ENCODE peak calls at places on chromosomes 11 and 22, in four cellular contexts. One of them, this sample, is unnamed.

GRCh38 chr11:34184505-34185015 is 79.1 kb downstream of the NAT10 start:
- DNase-seq in K562: no peak
- DNase-seq in HepG2: no peak
- DNase-seq in GM12878: no peak
- DNase-seq in this sample: no peak

GRCh38 chr22:23397008-23397617 is 183.0 kb downstream of the IGLL1 start:
- DNase-seq in GM12878: no peak
- DNase-seq in K562: no peak
- DNase-seq in HepG2: no peak
- DNase-seq in this sample: no peak

GRCh38 chr22:42296381-42296853 is 26.0 kb upstream of the TCF20 start:
- DNase-seq in K562: no peak
- DNase-seq in HepG2: no peak
- DNase-seq in GM12878: no peak
- DNase-seq in this sample: no peak

GRCh38 chr11:16603890-16604783 is 134.3 kb upstream of the C11orf58 start:
- DNase-seq in K562: peak; percentile 60
- DNase-seq in HepG2: no peak
- DNase-seq in GM12878: no peak
- DNase-seq in this sample: no peak

GRCh38 chr11:61026121-61027031 is 54.9 kb downstream of the CD6 start:
- DNase-seq in K562: no peak
- DNase-seq in HepG2: no peak
- DNase-seq in GM12878: no peak
- DNase-seq in this sample: no peak

GRCh38 chr11:117979481-117980211 is 6.5 kb upstream of the IL10RA start:
- DNase-seq in GM12878: peak; percentile 82
- DNase-seq in HepG2: no peak
- DNase-seq in K562: no peak
- DNase-seq in this sample: peak; percentile 22

GRCh38 chr11:119756169-119756568 is 27.2 kb upstream of the NECTIN1 start:
- DNase-seq in HepG2: no peak
- DNase-seq in K562: no peak
- DNase-seq in GM12878: no peak
- DNase-seq in this sample: no peak

GRCh38 chr11:123231263-123231662 is 36.2 kb upstream of the CLMP start:
- DNase-seq in K562: no peak
- DNase-seq in GM12878: no peak
- DNase-seq in HepG2: peak; percentile 28
- DNase-seq in this sample: no peak

GRCh38 chr22:21766933-21767462 is 31.4 kb upstream of the YPEL1 start:
- DNase-seq in GM12878: no peak
- DNase-seq in HepG2: no peak
- DNase-seq in K562: no peak
- DNase-seq in this sample: no peak

GRCh38 chr11:123561046-123561781 is 93.2 kb downstream of the SCN3B start:
- DNase-seq in K562: no peak
- DNase-seq in GM12878: no peak
- DNase-seq in HepG2: peak; percentile 7
- DNase-seq in this sample: no peak

GRCh38 chr22:43263645-43264514 is 76.9 kb upstream of the TTLL12 start:
- DNase-seq in GM12878: peak; percentile 85
- DNase-seq in K562: peak; percentile 72
- DNase-seq in HepG2: peak; percentile 64
- DNase-seq in this sample: no peak

GRCh38 chr22:40183029-40183581 is 5.4 kb downstream of the TNRC6B start:
- DNase-seq in HepG2: peak; percentile 68
- DNase-seq in K562: no peak
- DNase-seq in GM12878: no peak
- DNase-seq in this sample: no peak

GRCh38 chr11:61974766-61975631 is 7.6 kb upstream of the FTH1 start:
- DNase-seq in GM12878: no peak
- DNase-seq in K562: no peak
- DNase-seq in HepG2: peak; percentile 81
- DNase-seq in this sample: no peak

GRCh38 chr11:113991170-113991569 is 16.3 kb downstream of the HTR3A start:
- DNase-seq in K562: peak; percentile 50
- DNase-seq in HepG2: peak; percentile 6
- DNase-seq in GM12878: no peak
- DNase-seq in this sample: peak; percentile 85

GRCh38 chr22:19176175-19176630 is 2.3 kb downstream of the SLC25A1 start:
- DNase-seq in HepG2: no peak
- DNase-seq in GM12878: no peak
- DNase-seq in K562: no peak
- DNase-seq in this sample: no peak

GRCh38 chr11:129951201-129951882 is 51.3 kb downstream of the PRDM10 start:
- DNase-seq in K562: no peak
- DNase-seq in HepG2: no peak
- DNase-seq in GM12878: no peak
- DNase-seq in this sample: no peak

GRCh38 chr11:29985248-29985647 is 31.6 kb downstream of the KCNA4 start:
- DNase-seq in HepG2: no peak
- DNase-seq in GM12878: no peak
- DNase-seq in K562: no peak
- DNase-seq in this sample: no peak

GRCh38 chr11:93530468-93530826 is 12.7 kb downstream of the SMCO4 start:
- DNase-seq in GM12878: no peak
- DNase-seq in K562: no peak
- DNase-seq in HepG2: no peak
- DNase-seq in this sample: no peak

GRCh38 chr22:39665229-39665628 is 94.7 kb downstream of the CACNA1I start:
- DNase-seq in K562: no peak
- DNase-seq in HepG2: no peak
- DNase-seq in GM12878: no peak
- DNase-seq in this sample: no peak

GRCh38 chr11:6681949-6682348 is 1.2 kb downstream of the MRPL17 start:
- DNase-seq in HepG2: no peak
- DNase-seq in GM12878: no peak
- DNase-seq in K562: peak; percentile 26
- DNase-seq in this sample: no peak

GRCh38 chr11:109677876-109678275 is 255.9 kb downstream of the C11orf87 start:
- DNase-seq in GM12878: no peak
- DNase-seq in HepG2: no peak
- DNase-seq in K562: no peak
- DNase-seq in this sample: no peak

GRCh38 chr22:26245001-26245400 is 75.7 kb downstream of the SEZ6L start:
- DNase-seq in HepG2: no peak
- DNase-seq in GM12878: no peak
- DNase-seq in K562: no peak
- DNase-seq in this sample: no peak

GRCh38 chr11:65485820-65486219 is 13.0 kb upstream of the MALAT1 start:
- DNase-seq in HepG2: no peak
- DNase-seq in GM12878: no peak
- DNase-seq in K562: no peak
- DNase-seq in this sample: no peak

GRCh38 chr22:32754413-32755041 is 47.0 kb upstream of the TIMP3 start:
- DNase-seq in GM12878: no peak
- DNase-seq in K562: no peak
- DNase-seq in HepG2: peak; percentile 83
- DNase-seq in this sample: no peak

GRCh38 chr22:29463487-29464088 is 16.4 kb upstream of the NEFH start:
- DNase-seq in K562: no peak
- DNase-seq in HepG2: no peak
- DNase-seq in GM12878: no peak
- DNase-seq in this sample: no peak

GRCh38 chr11:132604446-132604845 is 927.9 kb downstream of the OPCML start:
- DNase-seq in HepG2: no peak
- DNase-seq in K562: no peak
- DNase-seq in GM12878: no peak
- DNase-seq in this sample: no peak

GRCh38 chr11:132610791-132611190 is 921.5 kb downstream of the OPCML start:
- DNase-seq in K562: no peak
- DNase-seq in HepG2: no peak
- DNase-seq in GM12878: no peak
- DNase-seq in this sample: no peak

GRCh38 chr11:132605794-132606570 is 926.3 kb downstream of the OPCML start:
- DNase-seq in HepG2: no peak
- DNase-seq in K562: no peak
- DNase-seq in GM12878: no peak
- DNase-seq in this sample: no peak

GRCh38 chr11:132610216-132610615 is 922.1 kb downstream of the OPCML start:
- DNase-seq in GM12878: no peak
- DNase-seq in HepG2: no peak
- DNase-seq in K562: no peak
- DNase-seq in this sample: no peak

GRCh38 chr11:132607575-132607974 is 924.7 kb downstream of the OPCML start:
- DNase-seq in GM12878: no peak
- DNase-seq in HepG2: no peak
- DNase-seq in K562: no peak
- DNase-seq in this sample: no peak
- TF ChIP-seq ATF3 in GM12878: no peak
- TF ChIP-seq ATF3 in HepG2: no peak
- TF ChIP-seq ATF3 in K562: no peak
- TF ChIP-seq ATF3 in this sample: no peak

GRCh38 chr22:50171319-50171964 is 911 bp downstream of the PANX2 start:
- DNase-seq in GM12878: no peak
- DNase-seq in HepG2: no peak
- DNase-seq in K562: no peak
- DNase-seq in this sample: no peak
- TF ChIP-seq KDM1A in GM12878: no peak
- TF ChIP-seq KDM1A in HepG2: no peak
- TF ChIP-seq KDM1A in K562: no peak
- TF ChIP-seq KDM1A in this sample: no peak

GRCh38 chr11:36011574-36011973 is 67.7 kb downstream of the LDLRAD3 start:
- DNase-seq in GM12878: no peak
- DNase-seq in K562: no peak
- DNase-seq in HepG2: no peak
- DNase-seq in this sample: no peak
- TF ChIP-seq GABPA in GM12878: no peak
- TF ChIP-seq GABPA in K562: no peak
- TF ChIP-seq GABPA in HepG2: no peak
- TF ChIP-seq GABPA in this sample: no peak

GRCh38 chr11:88292156-88292844 is 45.2 kb downstream of the CTSC start:
- DNase-seq in GM12878: no peak
- DNase-seq in K562: no peak
- DNase-seq in HepG2: peak; percentile 6
- DNase-seq in this sample: no peak
- TF ChIP-seq ATF3 in GM12878: no peak
- TF ChIP-seq ATF3 in K562: no peak
- TF ChIP-seq ATF3 in HepG2: no peak
- TF ChIP-seq ATF3 in this sample: no peak

DNA sequence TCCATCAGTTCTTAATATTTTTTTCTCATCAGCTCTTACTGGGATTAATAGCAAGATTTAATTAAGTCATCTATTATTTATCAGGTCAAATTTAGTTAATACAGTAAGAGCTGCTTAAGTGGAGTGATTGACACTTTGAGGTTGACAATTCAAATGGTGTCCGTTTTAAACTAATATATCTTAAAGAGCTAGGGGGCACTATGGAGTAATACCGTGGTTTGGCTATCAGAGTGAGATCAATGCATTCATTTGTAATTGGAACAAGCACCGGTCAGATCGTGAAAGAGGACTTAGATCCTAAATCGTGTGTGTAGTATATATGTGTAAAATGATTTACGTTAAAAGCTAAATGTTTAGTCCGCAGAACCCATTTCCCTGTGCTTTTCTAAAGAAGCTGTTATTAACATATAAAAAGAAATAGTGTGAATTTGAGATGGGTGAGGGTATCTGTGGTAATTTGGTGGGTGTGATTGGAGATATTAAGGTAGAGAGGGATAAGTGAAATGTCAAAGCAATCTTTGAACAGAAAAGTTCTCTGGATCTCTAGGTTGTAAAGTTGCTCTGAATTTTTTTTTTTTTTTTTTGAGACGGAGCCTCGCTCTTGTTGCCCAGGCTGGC is 2.3 kb downstream of the SIK2 start:
- DNase-seq in HepG2: peak; percentile 61
- DNase-seq in GM12878: peak; percentile 23
- DNase-seq in K562: peak; percentile 45
- DNase-seq in this sample: no peak
- TF ChIP-seq KDM1A in HepG2: no peak
- TF ChIP-seq KDM1A in GM12878: no peak
- TF ChIP-seq KDM1A in K562: no peak
- TF ChIP-seq KDM1A in this sample: no peak

GRCh38 chr11:44840085-44840478 is 110.6 kb downstream of the TP53I11 start:
- DNase-seq in GM12878: no peak
- DNase-seq in HepG2: no peak
- DNase-seq in K562: no peak
- DNase-seq in this sample: no peak

GRCh38 chr11:44839458-44840084 is 111.1 kb downstream of the TP53I11 start:
- DNase-seq in K562: no peak
- DNase-seq in HepG2: no peak
- DNase-seq in GM12878: no peak
- DNase-seq in this sample: no peak

GRCh38 chr11:44840526-44840925 is 110.2 kb downstream of the TP53I11 start:
- DNase-seq in K562: no peak
- DNase-seq in GM12878: no peak
- DNase-seq in HepG2: no peak
- DNase-seq in this sample: no peak

GRCh38 chr11:44837650-44838049 is 110.9 kb downstream of the TSPAN18 start:
- DNase-seq in GM12878: no peak
- DNase-seq in K562: no peak
- DNase-seq in HepG2: no peak
- DNase-seq in this sample: no peak

DNA sequence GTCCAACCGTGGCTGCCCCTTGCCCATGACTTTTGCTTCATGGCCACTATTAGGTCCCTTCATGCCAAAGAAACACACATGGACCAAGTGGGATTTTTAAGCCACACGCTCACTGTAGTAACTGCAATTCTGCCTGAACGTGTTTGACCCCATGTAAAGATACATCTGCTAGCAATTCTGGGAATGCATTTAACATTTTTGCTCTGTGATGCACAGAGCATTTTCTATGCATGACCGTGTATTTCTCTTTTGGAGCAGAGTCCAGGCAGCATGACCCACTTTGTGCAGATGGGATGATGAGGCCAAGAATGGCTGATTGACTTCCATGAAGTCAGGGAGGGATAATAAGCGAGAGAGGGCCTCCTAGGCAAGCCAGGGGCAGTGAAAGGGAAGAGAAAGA is 108.5 kb downstream of the TP53I11 start:
- DNase-seq in K562: no peak
- DNase-seq in HepG2: no peak
- DNase-seq in GM12878: no peak
- DNase-seq in this sample: no peak
- TF ChIP-seq GABPA in K562: no peak
- TF ChIP-seq GABPA in HepG2: no peak
- TF ChIP-seq GABPA in GM12878: no peak
- TF ChIP-seq GABPA in this sample: no peak

DNA sequence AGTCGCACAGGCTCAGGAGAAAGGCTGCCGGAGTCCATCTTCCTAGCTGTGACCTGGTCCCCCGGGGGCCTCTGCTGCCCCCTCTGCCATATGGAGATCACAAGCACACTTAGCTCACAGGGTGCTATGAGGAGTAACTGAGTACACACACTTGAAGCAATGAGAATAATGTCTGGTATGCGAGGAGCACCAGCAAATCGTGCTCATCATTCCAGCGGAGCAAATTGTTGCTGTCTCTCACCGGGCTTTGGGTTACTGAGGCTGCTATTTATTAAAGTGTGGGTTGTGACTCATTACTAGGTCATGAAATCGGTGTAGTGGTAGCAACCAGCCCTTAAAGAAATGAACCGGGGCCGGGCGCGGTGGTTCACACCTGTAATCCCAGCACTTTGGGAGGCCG is 48.1 kb upstream of the EIF3D start:
- DNase-seq in HepG2: peak; percentile 3
- DNase-seq in GM12878: no peak
- DNase-seq in K562: no peak
- DNase-seq in this sample: no peak
- TF ChIP-seq ATF3 in HepG2: no peak
- TF ChIP-seq ATF3 in GM12878: no peak
- TF ChIP-seq ATF3 in K562: no peak
- TF ChIP-seq ATF3 in this sample: no peak

This sample was measured in H1.